ENCODE peak calls at places on chromosomes 4 and X, in four cellular contexts. F is GM23248; E is effector memory CD4-positive, alpha-beta T cell; V is hepatocyte. Q is an unnamed sample.

GRCh38 chrX:102765217-102765616 is 44.7 kb downstream of the GPRASP3 start:
- DNase-seq in F (peak), E (no peak), V (no peak), Q (peak)

GRCh38 chrX:129750971-129751370 is 12.2 kb downstream of the XPNPEP2 start:
- DNase-seq in E (no peak), V (no peak), F (no peak), Q (no peak)

GRCh38 chr4:84498203-84499026 is 677 bp downstream of the NKX6-1 start:
- DNase-seq in F (peak), E (no peak), V (peak), Q (no peak)

GRCh38 chr4:185020293-185020808 is 2.1 kb downstream of the HELT start:
- DNase-seq in F (peak), E (no peak), V (no peak), Q (no peak)

GRCh38 chrX:86047174-86047991 is at the start of gene CHM:
- DNase-seq in E (peak), F (peak), V (peak), Q (peak)

GRCh38 chr4:109816082-109816442 is 500 bp downstream of the GAR1 start:
- DNase-seq in F (peak), V (peak), E (peak), Q (no peak)

GRCh38 chr4:8817813-8818062 is 53.9 kb downstream of the HMX1 start:
- DNase-seq in V (no peak), E (no peak), F (no peak), Q (no peak)

GRCh38 chr4:153274967-153275366 is 69.5 kb upstream of the MND1 start:
- DNase-seq in F (no peak), V (peak), E (no peak), Q (peak)

GRCh38 chrX:15607067-15607466 is 6.3 kb upstream of the ACE2 start:
- DNase-seq in V (no peak), E (no peak), F (no peak), Q (no peak)

GRCh38 chrX:48025561-48025960 is 18.8 kb downstream of the SPACA5 start:
- DNase-seq in V (peak), F (peak), E (no peak), Q (no peak)

GRCh38 chrX:48022740-48023139 is 16.0 kb downstream of the SPACA5 start:
- DNase-seq in V (no peak), E (no peak), F (peak), Q (no peak)

GRCh38 chrX:48028091-48028490 is 21.3 kb downstream of the SPACA5 start:
- DNase-seq in E (no peak), F (no peak), V (no peak), Q (no peak)

GRCh38 chrX:48021026-48021900 is 14.5 kb downstream of the SPACA5 start:
- DNase-seq in F (peak), E (peak), V (peak), Q (no peak)

GRCh38 chrX:48022100-48022499 is 15.3 kb downstream of the SPACA5 start:
- DNase-seq in E (no peak), V (no peak), F (no peak), Q (no peak)
- H3K4me3 ChIP-seq in E (no peak), V (no peak), F (peak), Q (peak)

GRCh38 chr4:118826723-118827444 is 9.0 kb downstream of the SEC24D start:
- DNase-seq in V (no peak), F (no peak), E (no peak), Q (no peak)
- H3K4me3 ChIP-seq in V (no peak), F (peak), E (no peak), Q (no peak)

GRCh38 chrX:65667503-65668355 is at the start of gene MSN:
- DNase-seq in V (peak), F (peak), E (peak), Q (no peak)
- H3K4me3 ChIP-seq in V (peak), F (peak), E (peak), Q (peak)

DNA sequence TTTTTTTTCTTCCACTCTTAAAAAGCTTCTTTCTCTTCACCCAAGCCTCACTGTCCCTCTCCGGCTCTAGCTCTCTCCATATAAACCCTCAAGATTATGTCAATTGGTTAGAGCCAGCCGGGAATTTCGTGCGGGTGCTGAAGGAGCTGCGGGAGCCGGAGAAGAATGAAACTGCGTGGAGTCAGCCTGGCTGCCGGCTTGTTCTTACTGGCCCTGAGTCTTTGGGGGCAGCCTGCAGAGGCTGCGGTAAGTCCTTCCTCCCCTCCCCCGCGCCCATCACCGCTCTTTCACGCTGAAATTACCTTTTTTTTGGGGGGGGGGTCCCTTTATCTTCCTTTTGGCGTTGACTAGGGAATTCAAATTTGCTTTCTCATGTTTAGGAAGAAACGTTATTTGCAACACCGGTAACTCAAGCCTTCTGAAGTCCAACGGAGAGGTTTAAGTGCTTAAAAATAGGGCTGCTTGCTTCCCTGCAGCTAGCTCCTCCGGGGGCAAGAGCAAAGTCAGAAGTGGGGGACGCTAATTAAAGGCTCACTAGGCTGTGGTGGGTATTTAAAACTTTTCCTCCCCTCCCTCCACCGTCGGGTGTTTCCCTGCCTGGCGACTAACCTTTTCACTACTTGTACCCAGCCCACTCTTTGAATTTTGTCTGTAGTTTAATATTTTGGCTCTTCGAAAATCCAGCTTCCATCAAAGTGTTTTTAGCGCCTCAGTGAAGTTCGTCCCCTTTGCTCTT is 491 bp downstream of the COL4A5 start:
- DNase-seq in F (peak), E (no peak), V (peak), Q (no peak)
- H3K4me3 ChIP-seq in F (peak), E (no peak), V (peak), Q (peak)

DNA sequence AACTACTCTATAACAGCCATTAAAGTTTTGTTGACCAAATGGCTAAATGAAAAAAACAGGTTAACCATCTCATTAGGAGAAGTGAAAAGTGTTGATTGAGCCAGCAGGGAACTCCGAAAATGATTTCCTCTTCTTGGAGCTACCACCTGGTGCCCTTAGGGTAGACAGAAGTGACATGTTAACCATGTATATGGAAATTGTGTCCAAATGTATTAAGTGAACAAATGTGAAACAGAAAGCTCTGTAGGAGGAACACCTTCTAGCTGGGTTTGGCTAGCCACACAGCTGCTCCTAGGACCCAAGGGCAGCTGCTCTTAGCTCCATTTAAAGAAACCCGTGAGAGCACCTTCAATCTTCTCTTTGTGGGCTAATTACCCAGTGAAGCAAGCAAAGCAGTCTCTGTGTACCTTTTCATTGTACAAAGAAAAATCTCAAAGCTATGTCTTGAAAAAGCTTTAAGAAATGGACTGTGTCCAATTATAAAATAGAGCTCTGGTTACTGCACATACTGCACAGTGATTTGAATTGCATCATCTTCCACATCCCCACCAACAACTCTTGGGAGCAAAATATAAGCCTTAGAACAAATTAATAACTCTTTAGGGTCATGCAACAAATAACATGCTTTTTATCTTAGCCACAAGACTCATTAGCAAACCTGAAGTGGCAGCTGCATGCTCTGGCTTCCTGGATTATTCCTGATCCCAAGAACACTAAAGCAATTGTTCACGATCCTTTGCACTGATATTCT is 59.2 kb upstream of the PARM1 start:
- DNase-seq in V (no peak), E (no peak), F (no peak), Q (no peak)
- H3K4me3 ChIP-seq in V (no peak), E (no peak), F (no peak), Q (no peak)

GRCh38 chr4:182680196-182680771 is 236.9 kb downstream of the DCTD start:
- DNase-seq in F (no peak), V (no peak), E (no peak), Q (no peak)
- H3K4me3 ChIP-seq in F (no peak), V (no peak), E (no peak), Q (no peak)

Q was measured in epithelial cell of proximal tubule.